ENCODE peak calls at places on chromosomes 12 and 14, in four cellular contexts. Q, U, K and N are unnamed samples.

GRCh38 chr12:59113831-59114273 is 193.5 kb upstream of the LRIG3 start:
- DNase-seq in Q (peak), U (no peak), K (peak), N (peak)

GRCh38 chr12:96228566-96229248 is 34.5 kb downstream of the ELK3 start:
- DNase-seq in Q (no peak), U (no peak), K (no peak), N (no peak)

GRCh38 chr14:59022144-59022543 is 166.3 kb upstream of the DAAM1 start:
- DNase-seq in Q (no peak), U (no peak), K (no peak), N (no peak)

GRCh38 chr12:119020377-119021360 is 39.3 kb downstream of the SRRM4 start:
- DNase-seq in Q (peak), U (no peak), K (no peak), N (no peak)

GRCh38 chr14:64758711-64759554 is 54.7 kb downstream of the PLEKHG3 start:
- DNase-seq in Q (no peak), U (no peak), K (peak), N (peak)

GRCh38 chr12:132161046-132161781 is 17.0 kb downstream of the NOC4L start:
- DNase-seq in Q (no peak), U (no peak), K (no peak), N (peak)

GRCh38 chr12:4449862-4450222 is 4.2 kb upstream of the FGF6 start:
- DNase-seq in Q (no peak), U (no peak), K (no peak), N (no peak)

GRCh38 chr12:1688086-1688710 is 2.7 kb upstream of the ADIPOR2 start:
- DNase-seq in Q (no peak), U (no peak), K (no peak), N (no peak)

GRCh38 chr12:109951751-109952150 is 44.4 kb downstream of the GIT2 start:
- DNase-seq in Q (no peak), U (no peak), K (no peak), N (peak)

GRCh38 chr14:49863483-49864262 is 11.1 kb upstream of the NEMF start:
- DNase-seq in Q (no peak), U (no peak), K (no peak), N (no peak)

GRCh38 chr12:752673-753400 is 458 bp downstream of the WNK1 start:
- DNase-seq in Q (peak), U (peak), K (peak), N (peak)

GRCh38 chr12:88299567-88300101 is 157.5 kb downstream of the TMTC3 start:
- DNase-seq in Q (no peak), U (no peak), K (no peak), N (peak)

GRCh38 chr12:45685680-45686079 is 43.8 kb upstream of the ARID2 start:
- DNase-seq in Q (no peak), U (no peak), K (no peak), N (no peak)

GRCh38 chr12:3226285-3226684 is 149.1 kb downstream of the TSPAN9 start:
- DNase-seq in Q (no peak), U (no peak), K (no peak), N (no peak)

GRCh38 chr12:129310346-129310745 is 457.1 kb downstream of the GLT1D1 start:
- DNase-seq in Q (no peak), U (no peak), K (no peak), N (no peak)

GRCh38 chr14:64092940-64093339 is 201.2 kb downstream of the ESR2 start:
- DNase-seq in Q (no peak), U (no peak), K (no peak), N (no peak)

GRCh38 chr14:100866666-100867630 is 36.6 kb downstream of the RTL1 start:
- DNase-seq in Q (no peak), U (no peak), K (no peak), N (no peak)

GRCh38 chr14:50999726-51000125 is 55.4 kb upstream of the PYGL start:
- DNase-seq in Q (no peak), U (no peak), K (no peak), N (no peak)

GRCh38 chr12:115598827-115599226 is 678.7 kb downstream of the MED13L start:
- DNase-seq in Q (no peak), U (no peak), K (peak), N (no peak)